ENCODE peak calls at places on chromosome X, in eight cellular contexts. One of them, this sample, is unnamed.

GRCh38 chrX:1264556-1264955 is 4.1 kb upstream of the CSF2RA start:
- DNase-seq in HL-60: no peak
- DNase-seq in fibroblast of gingiva: no peak
- DNase-seq in NAMALWA: no peak
- DNase-seq in SK-MEL-5: peak; percentile 88
- DNase-seq in occipital lobe: no peak
- DNase-seq in bronchial epithelial cell: no peak
- DNase-seq in Right ventricle myocardium superior: no peak
- DNase-seq in this sample: no peak

GRCh38 chrX:151708821-151709220 is 7.0 kb upstream of the FATE1 start:
- DNase-seq in HL-60: no peak
- DNase-seq in fibroblast of gingiva: no peak
- DNase-seq in NAMALWA: no peak
- DNase-seq in SK-MEL-5: no peak
- DNase-seq in occipital lobe: no peak
- DNase-seq in bronchial epithelial cell: no peak
- DNase-seq in Right ventricle myocardium superior: no peak
- DNase-seq in this sample: no peak

GRCh38 chrX:136574548-136574947 is 42.5 kb downstream of the VGLL1 start:
- DNase-seq in HL-60: no peak
- DNase-seq in fibroblast of gingiva: no peak
- DNase-seq in NAMALWA: no peak
- DNase-seq in SK-MEL-5: no peak
- DNase-seq in occipital lobe: no peak
- DNase-seq in bronchial epithelial cell: no peak
- DNase-seq in Right ventricle myocardium superior: no peak
- DNase-seq in this sample: no peak

GRCh38 chrX:68508799-68509198 is 9.9 kb downstream of the YIPF6 start:
- DNase-seq in HL-60: no peak
- DNase-seq in fibroblast of gingiva: peak; percentile 1
- DNase-seq in NAMALWA: peak; percentile 22
- DNase-seq in SK-MEL-5: no peak
- DNase-seq in occipital lobe: no peak
- DNase-seq in bronchial epithelial cell: peak; percentile 27
- DNase-seq in Right ventricle myocardium superior: no peak
- DNase-seq in this sample: no peak

GRCh38 chrX:119549327-119550016 is 15.7 kb downstream of the STEEP1 start:
- DNase-seq in HL-60: no peak
- DNase-seq in fibroblast of gingiva: peak; percentile 11
- DNase-seq in NAMALWA: no peak
- DNase-seq in SK-MEL-5: no peak
- DNase-seq in occipital lobe: no peak
- DNase-seq in bronchial epithelial cell: no peak
- DNase-seq in Right ventricle myocardium superior: no peak
- DNase-seq in this sample: no peak

GRCh38 chrX:34197946-34198345 is 65.8 kb upstream of the FAM47A start:
- DNase-seq in HL-60: no peak
- DNase-seq in fibroblast of gingiva: no peak
- DNase-seq in NAMALWA: no peak
- DNase-seq in SK-MEL-5: no peak
- DNase-seq in occipital lobe: no peak
- DNase-seq in bronchial epithelial cell: no peak
- DNase-seq in Right ventricle myocardium superior: no peak
- DNase-seq in this sample: no peak

GRCh38 chrX:152850465-152850864 is 19.6 kb downstream of the NSDHL start:
- DNase-seq in HL-60: no peak
- DNase-seq in fibroblast of gingiva: no peak
- DNase-seq in NAMALWA: no peak
- DNase-seq in SK-MEL-5: no peak
- DNase-seq in occipital lobe: no peak
- DNase-seq in bronchial epithelial cell: no peak
- DNase-seq in Right ventricle myocardium superior: no peak
- DNase-seq in this sample: no peak

GRCh38 chrX:69153060-69153730 is 12.1 kb downstream of the PJA1 start:
- DNase-seq in HL-60: no peak
- DNase-seq in fibroblast of gingiva: peak; percentile 6
- DNase-seq in NAMALWA: no peak
- DNase-seq in SK-MEL-5: peak; percentile 17
- DNase-seq in occipital lobe: peak; percentile 35
- DNase-seq in bronchial epithelial cell: peak; percentile 79
- DNase-seq in Right ventricle myocardium superior: peak; percentile 58
- DNase-seq in this sample: peak; percentile 44

GRCh38 chrX:17549005-17549685 is 174.1 kb downstream of the NHS start:
- DNase-seq in HL-60: no peak
- DNase-seq in fibroblast of gingiva: no peak
- DNase-seq in NAMALWA: no peak
- DNase-seq in SK-MEL-5: no peak
- DNase-seq in occipital lobe: no peak
- DNase-seq in bronchial epithelial cell: no peak
- DNase-seq in Right ventricle myocardium superior: no peak
- DNase-seq in this sample: no peak

GRCh38 chrX:49171752-49172279 is at the start of gene PLP2:
- DNase-seq in HL-60: peak; percentile 55
- DNase-seq in fibroblast of gingiva: peak; percentile 14
- DNase-seq in NAMALWA: peak; percentile 71
- DNase-seq in SK-MEL-5: no peak
- DNase-seq in occipital lobe: no peak
- DNase-seq in bronchial epithelial cell: peak; percentile 50
- DNase-seq in Right ventricle myocardium superior: peak; percentile 63
- DNase-seq in this sample: peak; percentile 67

GRCh38 chrX:21745756-21746155 is 12.2 kb downstream of the SMPX start:
- DNase-seq in HL-60: peak; percentile 13
- DNase-seq in fibroblast of gingiva: peak; percentile 3
- DNase-seq in NAMALWA: peak; percentile 41
- DNase-seq in SK-MEL-5: peak; percentile 47
- DNase-seq in occipital lobe: no peak
- DNase-seq in bronchial epithelial cell: no peak
- DNase-seq in Right ventricle myocardium superior: peak; percentile 46
- DNase-seq in this sample: no peak

GRCh38 chrX:154602766-154603437 is 16.2 kb downstream of the CTAG1B start:
- DNase-seq in HL-60: no peak
- DNase-seq in fibroblast of gingiva: no peak
- DNase-seq in NAMALWA: no peak
- DNase-seq in SK-MEL-5: no peak
- DNase-seq in occipital lobe: no peak
- DNase-seq in bronchial epithelial cell: no peak
- DNase-seq in Right ventricle myocardium superior: no peak
- DNase-seq in this sample: no peak

GRCh38 chrX:120604359-120604782 is 470 bp downstream of the MCTS1 start:
- DNase-seq in HL-60: peak; percentile 53
- DNase-seq in fibroblast of gingiva: peak; percentile 59
- DNase-seq in NAMALWA: peak; percentile 75
- DNase-seq in SK-MEL-5: peak; percentile 31
- DNase-seq in occipital lobe: no peak
- DNase-seq in bronchial epithelial cell: peak; percentile 35
- DNase-seq in Right ventricle myocardium superior: no peak
- DNase-seq in this sample: no peak

GRCh38 chrX:24870143-24870542 is 145.6 kb downstream of the ARX start:
- DNase-seq in HL-60: no peak
- DNase-seq in fibroblast of gingiva: peak; percentile 17
- DNase-seq in NAMALWA: no peak
- DNase-seq in SK-MEL-5: no peak
- DNase-seq in occipital lobe: no peak
- DNase-seq in bronchial epithelial cell: no peak
- DNase-seq in Right ventricle myocardium superior: no peak
- DNase-seq in this sample: no peak

This sample was measured in left cardiac atrium.